ENCODE peak calls at places on chromosomes 12 and 14, in eight cellular contexts. P, V, M, E, L, O, J and S are unnamed samples.
A peak's percentile ranks its signal among the peaks of the same experiment; 100 is the strongest.

GRCh38 chr14:26598081-26598671 is 343 bp upstream of the NOVA1 start:
- DNase-seq in M (peak; percentile 53), E (peak; percentile 90), O (peak; percentile 4), V (no peak), L (peak; percentile 90), P (peak; percentile 94), J (no peak), S (peak; percentile 52)

GRCh38 chr14:85584481-85584880 is 54.5 kb downstream of the FLRT2 start:
- DNase-seq in E (no peak), J (no peak), M (no peak), L (no peak), V (no peak), P (no peak), O (no peak), S (no peak)

GRCh38 chr12:26940820-26941219 is 2.5 kb downstream of the FGFR1OP2 start:
- DNase-seq in E (no peak), O (peak; percentile 15), J (no peak), L (no peak), V (no peak), P (peak; percentile 40), M (no peak), S (no peak)

GRCh38 chr12:47033081-47033480 is 46.3 kb upstream of the PCED1B start:
- DNase-seq in M (peak; percentile 42), O (no peak), V (peak; percentile 12), L (no peak), J (no peak), E (no peak), P (peak; percentile 33), S (no peak)

GRCh38 chr12:75908961-75909699 is 122.4 kb downstream of the PHLDA1 start:
- DNase-seq in J (peak; percentile 30), M (peak; percentile 86), P (peak; percentile 87), O (no peak), E (peak; percentile 76), V (no peak), L (no peak), S (no peak)

GRCh38 chr12:28866715-28867503 is 282.2 kb upstream of the FAR2 start:
- DNase-seq in J (no peak), E (no peak), P (no peak), V (no peak), L (no peak), M (no peak), O (no peak), S (no peak)

GRCh38 chr14:67815573-67816235 is 686 bp downstream of the ZFYVE26 start:
- DNase-seq in J (peak; percentile 69), E (no peak), V (no peak), O (no peak), M (peak; percentile 51), L (no peak), P (peak; percentile 46), S (no peak)

GRCh38 chr12:48420031-48420775 is 52.2 kb upstream of the ANP32D start:
- DNase-seq in L (no peak), V (no peak), O (no peak), P (no peak), M (no peak), J (no peak), E (no peak), S (no peak)

GRCh38 chr12:12723681-12724420 is 6.7 kb downstream of the CDKN1B start:
- DNase-seq in P (no peak), L (peak; percentile 63), E (no peak), J (no peak), M (peak; percentile 26), O (no peak), V (peak; percentile 32), S (no peak)

GRCh38 chr14:67426161-67426560 is 14.2 kb upstream of the PLEK2 start:
- DNase-seq in J (no peak), E (no peak), P (no peak), M (no peak), V (no peak), O (no peak), L (no peak), S (no peak)

GRCh38 chr14:37697489-37698121 is 102.2 kb downstream of the TTC6 start:
- DNase-seq in V (no peak), E (no peak), P (peak; percentile 26), O (no peak), J (peak; percentile 74), L (no peak), M (peak; percentile 42), S (no peak)

GRCh38 chr14:35341454-35342159 is 49.4 kb downstream of the PSMA6 start:
- DNase-seq in M (peak; percentile 94), L (peak; percentile 56), O (peak; percentile 17), V (peak; percentile 90), J (peak; percentile 60), E (peak; percentile 98), P (peak; percentile 85), S (peak; percentile 94)

DNA sequence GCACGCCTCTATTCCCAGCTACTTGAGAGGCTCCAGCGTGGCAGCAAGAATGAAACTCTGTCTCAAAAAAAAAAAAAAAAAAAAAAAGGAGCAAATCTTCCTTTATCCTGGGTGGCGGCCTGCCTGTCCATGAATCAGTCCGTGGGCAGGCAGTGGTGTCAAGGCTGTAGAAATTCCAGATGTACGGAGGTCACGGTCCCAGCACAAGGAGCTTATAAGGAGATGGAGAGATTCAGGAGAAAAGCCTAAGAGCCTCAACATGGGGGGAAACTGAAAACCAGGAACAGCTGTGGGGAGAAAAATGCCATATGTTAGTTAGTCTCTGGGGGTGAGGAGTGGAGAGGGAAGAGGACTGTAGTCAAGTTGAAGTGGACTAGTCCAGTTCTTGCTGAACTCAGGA is 130.5 kb upstream of the CRY1 start:
- DNase-seq in O (no peak), M (peak; percentile 56), P (peak; percentile 20), E (no peak), L (no peak), V (no peak), J (no peak), S (no peak)
- TF ChIP-seq CTCF in O (no peak), M (no peak), P (no peak), E (no peak), L (no peak), V (no peak), J (no peak), S (no peak)

GRCh38 chr12:64696065-64696741 is 63.0 kb downstream of the GNS start:
- DNase-seq in E (no peak), J (peak; percentile 25), O (no peak), V (no peak), L (no peak), M (peak; percentile 41), P (peak; percentile 45), S (no peak)
- TF ChIP-seq CTCF in E (no peak), J (peak; percentile 73), O (no peak), V (peak; percentile 12), L (no peak), M (peak; percentile 57), P (peak; percentile 30), S (peak; percentile 49)

GRCh38 chr14:52146504-52146903 is 77.6 kb upstream of the NID2 start:
- DNase-seq in P (peak; percentile 14), M (no peak), J (no peak), O (no peak), V (no peak), L (no peak), E (no peak), S (no peak)
- TF ChIP-seq CTCF in P (peak; percentile 39), M (peak; percentile 31), J (peak; percentile 52), O (no peak), V (no peak), L (no peak), E (no peak), S (peak; percentile 66)

DNA sequence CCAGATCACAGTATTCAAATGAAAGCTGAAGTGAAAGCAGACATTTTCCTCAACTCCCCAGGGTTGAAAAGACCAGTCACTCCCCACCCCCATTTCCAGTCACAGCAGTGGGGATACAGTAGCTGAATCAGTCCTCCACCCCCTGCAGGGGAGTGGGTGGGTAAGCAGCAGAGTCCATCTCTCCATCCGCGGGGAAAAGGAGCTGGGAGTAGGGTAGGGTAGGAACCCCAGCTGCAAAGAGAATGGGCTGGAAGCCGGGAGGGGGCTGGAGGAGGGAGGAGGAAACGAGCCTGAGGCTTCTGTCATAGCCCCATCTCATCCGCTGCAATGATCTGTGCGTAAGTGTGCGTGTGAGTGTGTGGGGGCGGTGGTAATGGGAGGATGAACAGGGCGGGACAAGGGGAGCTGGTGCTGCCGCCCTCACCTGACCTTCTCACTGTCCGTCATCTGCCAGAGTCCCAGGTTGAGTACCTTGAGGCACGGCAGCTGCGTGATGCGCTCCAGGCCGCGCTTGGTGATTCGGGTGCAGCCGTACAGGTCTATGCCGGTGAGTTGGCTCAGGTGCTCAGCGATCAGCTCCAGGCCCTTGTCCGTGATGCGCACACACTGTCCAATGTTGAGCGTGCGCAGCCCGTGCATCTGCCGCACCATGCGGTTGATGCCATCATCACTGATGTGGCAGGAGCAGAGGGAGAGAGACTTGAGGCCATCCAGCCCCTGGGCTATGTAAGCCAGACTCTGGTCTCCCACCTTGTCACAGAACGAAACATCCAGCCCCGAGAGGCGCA is 1.7 kb downstream of the FBXL14 start:
- DNase-seq in P (peak; percentile 88), J (peak; percentile 59), M (peak; percentile 66), E (no peak), V (peak; percentile 16), O (peak; percentile 55), L (peak; percentile 71), S (peak; percentile 81)
- TF ChIP-seq CTCF in P (peak; percentile 11), J (peak; percentile 37), M (peak; percentile 19), E (no peak), V (peak; percentile 21), O (no peak), L (no peak), S (no peak)

DNA sequence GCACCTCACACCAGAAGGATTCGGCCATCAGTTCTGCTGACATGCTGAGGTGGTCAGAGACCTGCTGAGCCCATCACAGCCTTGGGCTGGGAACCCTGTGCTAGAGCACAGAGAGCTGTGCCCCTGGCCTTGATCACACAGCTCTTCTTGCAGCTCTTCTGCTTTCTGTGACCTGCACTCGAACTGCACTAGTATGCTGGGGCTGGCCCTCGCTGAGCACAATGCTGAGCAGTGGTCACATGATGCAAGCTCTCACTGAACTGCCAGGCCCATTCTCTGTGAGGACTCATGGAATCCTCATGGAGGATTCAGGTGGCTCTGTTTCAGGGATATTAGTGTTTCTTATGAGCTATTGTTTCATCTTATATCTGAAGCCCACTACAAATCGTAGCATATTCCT is 22.5 kb downstream of the FBXO21 start:
- DNase-seq in O (no peak), E (no peak), M (no peak), P (no peak), V (no peak), J (no peak), L (no peak), S (no peak)
- TF ChIP-seq CTCF in O (no peak), E (no peak), M (no peak), P (no peak), V (no peak), J (no peak), L (no peak), S (no peak)

GRCh38 chr12:77202457-77203060 is 137.2 kb upstream of the E2F7 start:
- DNase-seq in E (no peak), O (no peak), M (peak; percentile 25), J (no peak), L (no peak), P (no peak), V (no peak), S (no peak)

DNA sequence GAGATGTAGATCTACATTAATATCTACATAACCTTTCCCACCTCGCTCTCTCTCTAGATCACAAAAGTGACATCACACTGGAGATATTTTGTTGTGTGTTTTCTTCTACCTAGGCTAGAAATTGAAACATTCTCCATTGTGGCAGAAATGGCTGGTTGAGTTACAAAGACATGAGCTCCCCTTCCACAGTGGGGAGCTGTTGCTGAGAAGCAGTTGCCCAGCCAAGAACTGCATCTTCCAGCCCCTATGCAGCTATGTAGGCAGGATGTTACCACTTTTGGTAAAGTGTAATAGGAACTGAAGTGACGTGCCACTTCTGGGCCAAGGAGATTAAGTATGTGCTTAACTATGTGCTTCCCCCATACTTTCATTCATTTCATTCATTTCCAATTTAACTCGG is 138.7 kb upstream of the E2F7 start:
- DNase-seq in V (peak; percentile 14), L (no peak), O (no peak), J (no peak), P (peak; percentile 17), E (no peak), M (no peak), S (no peak)
- TF ChIP-seq CTCF in V (no peak), L (no peak), O (no peak), J (no peak), P (peak; percentile 23), E (no peak), M (no peak), S (peak; percentile 14)